ENCODE peak calls at places on chromosomes 7 and 10, in eight cellular contexts. One of them, this sample, is unnamed. For H3K27me3 and H3K36me3, the result is how much of the 10 kb centered on the place peaks cover.

GRCh38 chr7:142626420-142627035 is 122.7 kb upstream of the PRSS1 start:
- DNase-seq in tibial artery: no peak
- DNase-seq in brain microvascular endothelial cell: peak
- DNase-seq in GM06990: peak
- DNase-seq in right lobe of liver: peak
- DNase-seq in cardiac muscle cell: peak
- DNase-seq in BE2C: peak
- DNase-seq in iPS DF 6.9: peak
- DNase-seq in this sample: peak

GRCh38 chr10:112732277-112732891 is 217.7 kb upstream of the TCF7L2 start:
- DNase-seq in tibial artery: no peak
- DNase-seq in brain microvascular endothelial cell: no peak
- DNase-seq in GM06990: no peak
- DNase-seq in right lobe of liver: no peak
- DNase-seq in cardiac muscle cell: peak
- DNase-seq in BE2C: no peak
- DNase-seq in iPS DF 6.9: no peak
- DNase-seq in this sample: no peak

GRCh38 chr10:133347636-133348517 is 704 bp downstream of the PRAP1 start:
- DNase-seq in tibial artery: no peak
- DNase-seq in brain microvascular endothelial cell: no peak
- DNase-seq in GM06990: no peak
- DNase-seq in right lobe of liver: peak
- DNase-seq in cardiac muscle cell: no peak
- DNase-seq in BE2C: no peak
- DNase-seq in iPS DF 6.9: no peak
- DNase-seq in this sample: peak

GRCh38 chr10:59622320-59622901 is 87.2 kb downstream of the SLC16A9 start:
- DNase-seq in tibial artery: no peak
- DNase-seq in brain microvascular endothelial cell: peak
- DNase-seq in GM06990: peak
- DNase-seq in right lobe of liver: no peak
- DNase-seq in cardiac muscle cell: peak
- DNase-seq in BE2C: peak
- DNase-seq in iPS DF 6.9: peak
- DNase-seq in this sample: peak

GRCh38 chr10:50367732-50368131 is 116.4 kb upstream of the ASAH2 start:
- DNase-seq in tibial artery: no peak
- DNase-seq in brain microvascular endothelial cell: peak
- DNase-seq in GM06990: no peak
- DNase-seq in right lobe of liver: no peak
- DNase-seq in cardiac muscle cell: peak
- DNase-seq in BE2C: peak
- DNase-seq in iPS DF 6.9: peak
- DNase-seq in this sample: peak

GRCh38 chr10:50917486-50917885 is 32.1 kb upstream of the A1CF start:
- DNase-seq in tibial artery: no peak
- DNase-seq in brain microvascular endothelial cell: peak
- DNase-seq in GM06990: no peak
- DNase-seq in right lobe of liver: no peak
- DNase-seq in cardiac muscle cell: peak
- DNase-seq in BE2C: no peak
- DNase-seq in iPS DF 6.9: no peak
- DNase-seq in this sample: no peak

GRCh38 chr7:54622696-54623309 is 80.6 kb downstream of the VSTM2A start:
- DNase-seq in tibial artery: no peak
- DNase-seq in brain microvascular endothelial cell: no peak
- DNase-seq in GM06990: no peak
- DNase-seq in right lobe of liver: no peak
- DNase-seq in cardiac muscle cell: no peak
- DNase-seq in BE2C: no peak
- DNase-seq in iPS DF 6.9: no peak
- DNase-seq in this sample: peak

GRCh38 chr10:100744980-100745881 is at the start of gene PAX2:
- DNase-seq in tibial artery: no peak
- DNase-seq in brain microvascular endothelial cell: no peak
- DNase-seq in GM06990: no peak
- DNase-seq in right lobe of liver: no peak
- DNase-seq in cardiac muscle cell: no peak
- DNase-seq in BE2C: no peak
- DNase-seq in iPS DF 6.9: no peak
- DNase-seq in this sample: peak

GRCh38 chr10:18400201-18400910 is 251.0 kb downstream of the NSUN6 start:
- DNase-seq in tibial artery: no peak
- DNase-seq in brain microvascular endothelial cell: no peak
- DNase-seq in GM06990: peak
- DNase-seq in right lobe of liver: peak
- DNase-seq in cardiac muscle cell: no peak
- DNase-seq in BE2C: no peak
- DNase-seq in iPS DF 6.9: no peak
- DNase-seq in this sample: peak

GRCh38 chr7:141011443-141011842 is 3.3 kb downstream of the MRPS33 start:
- DNase-seq in tibial artery: no peak
- DNase-seq in brain microvascular endothelial cell: no peak
- DNase-seq in GM06990: no peak
- DNase-seq in right lobe of liver: no peak
- DNase-seq in cardiac muscle cell: no peak
- DNase-seq in BE2C: no peak
- DNase-seq in iPS DF 6.9: no peak
- DNase-seq in this sample: no peak

GRCh38 chr7:1998146-1998545 is 234.6 kb downstream of the MAD1L1 start:
- DNase-seq in tibial artery: no peak
- DNase-seq in brain microvascular endothelial cell: no peak
- DNase-seq in GM06990: no peak
- DNase-seq in right lobe of liver: no peak
- DNase-seq in cardiac muscle cell: no peak
- DNase-seq in BE2C: no peak
- DNase-seq in iPS DF 6.9: no peak
- DNase-seq in this sample: no peak

GRCh38 chr7:142669074-142669654 is 80.1 kb upstream of the PRSS1 start:
- DNase-seq in tibial artery: no peak
- DNase-seq in brain microvascular endothelial cell: peak
- DNase-seq in GM06990: no peak
- DNase-seq in right lobe of liver: no peak
- DNase-seq in cardiac muscle cell: peak
- DNase-seq in BE2C: no peak
- DNase-seq in iPS DF 6.9: no peak
- DNase-seq in this sample: peak

GRCh38 chr10:113960617-113961260 is 82.9 kb upstream of the ADRB1 start:
- DNase-seq in tibial artery: no peak
- DNase-seq in brain microvascular endothelial cell: no peak
- DNase-seq in GM06990: peak
- DNase-seq in right lobe of liver: no peak
- DNase-seq in cardiac muscle cell: no peak
- DNase-seq in BE2C: no peak
- DNase-seq in iPS DF 6.9: no peak
- DNase-seq in this sample: peak

GRCh38 chr10:67629461-67629971 is 66.5 kb downstream of the CTNNA3 start:
- DNase-seq in tibial artery: no peak
- DNase-seq in brain microvascular endothelial cell: peak
- DNase-seq in GM06990: peak
- DNase-seq in right lobe of liver: no peak
- DNase-seq in cardiac muscle cell: peak
- DNase-seq in BE2C: no peak
- DNase-seq in iPS DF 6.9: no peak
- DNase-seq in this sample: no peak

GRCh38 chr10:22252286-22252800 is 34.5 kb upstream of the EBLN1 start:
- DNase-seq in tibial artery: peak
- DNase-seq in brain microvascular endothelial cell: no peak
- DNase-seq in GM06990: peak
- DNase-seq in right lobe of liver: peak
- DNase-seq in cardiac muscle cell: peak
- DNase-seq in BE2C: peak
- DNase-seq in iPS DF 6.9: no peak
- DNase-seq in this sample: peak

GRCh38 chr10:7610017-7610416 is 56.7 kb downstream of the ITIH5 start:
- DNase-seq in tibial artery: no peak
- DNase-seq in brain microvascular endothelial cell: no peak
- DNase-seq in GM06990: no peak
- DNase-seq in right lobe of liver: no peak
- DNase-seq in cardiac muscle cell: no peak
- DNase-seq in BE2C: no peak
- DNase-seq in iPS DF 6.9: no peak
- DNase-seq in this sample: no peak

GRCh38 chr7:105654994-105655900 is 74.0 kb upstream of the EFCAB10 start:
- DNase-seq in tibial artery: no peak
- DNase-seq in brain microvascular endothelial cell: no peak
- DNase-seq in GM06990: no peak
- DNase-seq in right lobe of liver: no peak
- DNase-seq in cardiac muscle cell: peak
- DNase-seq in BE2C: peak
- DNase-seq in iPS DF 6.9: no peak
- DNase-seq in this sample: peak

GRCh38 chr10:28684986-28685580 is 7.8 kb downstream of the BAMBI start:
- DNase-seq in tibial artery: no peak
- DNase-seq in brain microvascular endothelial cell: no peak
- DNase-seq in GM06990: no peak
- DNase-seq in right lobe of liver: no peak
- DNase-seq in cardiac muscle cell: no peak
- DNase-seq in BE2C: no peak
- DNase-seq in iPS DF 6.9: no peak
- DNase-seq in this sample: no peak

GRCh38 chr7:15977663-15978062 is 291.2 kb upstream of the MEOX2 start:
- DNase-seq in tibial artery: no peak
- DNase-seq in brain microvascular endothelial cell: peak
- DNase-seq in GM06990: no peak
- DNase-seq in right lobe of liver: no peak
- DNase-seq in cardiac muscle cell: peak
- DNase-seq in BE2C: no peak
- DNase-seq in iPS DF 6.9: no peak
- DNase-seq in this sample: no peak

GRCh38 chr7:117750612-117751563 is 122.4 kb downstream of the CTTNBP2 start:
- DNase-seq in tibial artery: no peak
- DNase-seq in brain microvascular endothelial cell: no peak
- DNase-seq in GM06990: no peak
- DNase-seq in right lobe of liver: no peak
- DNase-seq in cardiac muscle cell: peak
- DNase-seq in BE2C: no peak
- DNase-seq in iPS DF 6.9: no peak
- DNase-seq in this sample: no peak

GRCh38 chr7:117757440-117757839 is 115.8 kb downstream of the CTTNBP2 start:
- DNase-seq in tibial artery: no peak
- DNase-seq in brain microvascular endothelial cell: no peak
- DNase-seq in GM06990: no peak
- DNase-seq in right lobe of liver: no peak
- DNase-seq in cardiac muscle cell: no peak
- DNase-seq in BE2C: no peak
- DNase-seq in iPS DF 6.9: no peak
- DNase-seq in this sample: no peak

GRCh38 chr7:117756586-117756985 is 116.7 kb downstream of the CTTNBP2 start:
- DNase-seq in tibial artery: no peak
- DNase-seq in brain microvascular endothelial cell: no peak
- DNase-seq in GM06990: no peak
- DNase-seq in right lobe of liver: no peak
- DNase-seq in cardiac muscle cell: no peak
- DNase-seq in BE2C: no peak
- DNase-seq in iPS DF 6.9: no peak
- DNase-seq in this sample: no peak

GRCh38 chr7:117751775-117752174 is 121.5 kb downstream of the CTTNBP2 start:
- DNase-seq in tibial artery: no peak
- DNase-seq in brain microvascular endothelial cell: no peak
- DNase-seq in GM06990: no peak
- DNase-seq in right lobe of liver: no peak
- DNase-seq in cardiac muscle cell: no peak
- DNase-seq in BE2C: no peak
- DNase-seq in iPS DF 6.9: no peak
- DNase-seq in this sample: no peak

DNA sequence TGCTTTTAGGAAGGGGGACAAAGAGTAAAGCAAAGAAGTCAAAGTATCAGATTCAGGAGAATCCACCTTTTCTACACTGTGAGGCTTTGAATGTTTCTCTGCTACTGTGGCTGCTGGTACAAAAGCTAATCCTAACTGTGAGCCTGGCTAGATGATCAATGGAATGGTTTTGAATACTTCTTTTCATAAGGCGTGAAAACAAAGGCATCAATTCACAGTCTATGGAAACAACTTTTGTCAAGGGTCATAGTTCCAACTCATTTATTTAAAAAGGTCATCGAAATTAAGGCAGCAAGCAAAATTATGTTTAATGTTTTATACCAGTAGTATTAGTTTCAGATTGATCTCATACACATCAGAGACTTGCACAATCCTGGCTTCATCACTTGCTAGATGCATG is 118.1 kb downstream of the CTTNBP2 start:
- DNase-seq in tibial artery: no peak
- DNase-seq in brain microvascular endothelial cell: no peak
- DNase-seq in GM06990: no peak
- DNase-seq in right lobe of liver: no peak
- DNase-seq in cardiac muscle cell: no peak
- DNase-seq in BE2C: no peak
- DNase-seq in iPS DF 6.9: no peak
- DNase-seq in this sample: no peak
- H3K27me3 ChIP-seq in tibial artery: under half
- H3K27me3 ChIP-seq in brain microvascular endothelial cell: under half
- H3K27me3 ChIP-seq in GM06990: under half
- H3K27me3 ChIP-seq in right lobe of liver: under half
- H3K27me3 ChIP-seq in cardiac muscle cell: under half
- H3K27me3 ChIP-seq in BE2C: under half
- H3K27me3 ChIP-seq in iPS DF 6.9: under half
- H3K27me3 ChIP-seq in this sample: under half

DNA sequence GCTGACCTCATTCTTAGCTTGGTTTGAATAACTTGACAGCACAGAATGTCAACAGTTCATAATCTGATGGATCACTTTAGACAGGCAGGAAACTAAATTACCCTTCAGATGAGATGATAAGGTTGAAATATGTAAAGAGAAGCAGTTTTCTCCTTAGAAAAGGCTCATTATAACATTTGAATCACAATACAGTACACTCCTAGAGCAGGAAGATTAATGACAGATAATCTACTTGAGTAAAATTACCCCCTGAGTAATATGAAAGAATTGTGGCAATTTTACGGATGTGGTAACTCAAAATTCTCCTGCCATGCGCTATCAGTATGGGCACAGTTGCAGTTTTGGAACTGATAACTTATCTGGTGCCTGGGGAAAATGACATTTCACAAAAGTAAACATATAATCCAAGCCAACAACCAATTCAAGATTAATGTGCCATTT is 479.9 kb downstream of the KIF20B start:
- DNase-seq in tibial artery: no peak
- DNase-seq in brain microvascular endothelial cell: no peak
- DNase-seq in GM06990: no peak
- DNase-seq in right lobe of liver: no peak
- DNase-seq in cardiac muscle cell: peak
- DNase-seq in BE2C: no peak
- DNase-seq in iPS DF 6.9: no peak
- DNase-seq in this sample: no peak
- H3K36me3 ChIP-seq in tibial artery: under half
- H3K36me3 ChIP-seq in brain microvascular endothelial cell: under half
- H3K36me3 ChIP-seq in GM06990: under half
- H3K36me3 ChIP-seq in right lobe of liver: under half
- H3K36me3 ChIP-seq in cardiac muscle cell: under half
- H3K36me3 ChIP-seq in BE2C: under half
- H3K36me3 ChIP-seq in iPS DF 6.9: under half
- H3K36me3 ChIP-seq in this sample: under half

GRCh38 chr10:30398788-30399187 is 35.2 kb upstream of the MAP3K8 start:
- DNase-seq in tibial artery: no peak
- DNase-seq in brain microvascular endothelial cell: no peak
- DNase-seq in GM06990: no peak
- DNase-seq in right lobe of liver: no peak
- DNase-seq in cardiac muscle cell: no peak
- DNase-seq in BE2C: no peak
- DNase-seq in iPS DF 6.9: no peak
- DNase-seq in this sample: no peak
- H3K27me3 ChIP-seq in tibial artery: under half
- H3K27me3 ChIP-seq in brain microvascular endothelial cell: under half
- H3K27me3 ChIP-seq in GM06990: under half
- H3K27me3 ChIP-seq in right lobe of liver: under half
- H3K27me3 ChIP-seq in cardiac muscle cell: under half
- H3K27me3 ChIP-seq in BE2C: under half
- H3K27me3 ChIP-seq in iPS DF 6.9: under half
- H3K27me3 ChIP-seq in this sample: under half

GRCh38 chr7:138524259-138524658 is 64.2 kb downstream of the TRIM24 start:
- DNase-seq in tibial artery: no peak
- DNase-seq in brain microvascular endothelial cell: no peak
- DNase-seq in GM06990: no peak
- DNase-seq in right lobe of liver: no peak
- DNase-seq in cardiac muscle cell: no peak
- DNase-seq in BE2C: no peak
- DNase-seq in iPS DF 6.9: no peak
- DNase-seq in this sample: no peak
- H3K36me3 ChIP-seq in tibial artery: half or more
- H3K36me3 ChIP-seq in brain microvascular endothelial cell: under half
- H3K36me3 ChIP-seq in GM06990: under half
- H3K36me3 ChIP-seq in right lobe of liver: under half
- H3K36me3 ChIP-seq in cardiac muscle cell: half or more
- H3K36me3 ChIP-seq in BE2C: half or more
- H3K36me3 ChIP-seq in iPS DF 6.9: under half
- H3K36me3 ChIP-seq in this sample: under half

This sample was measured in H7.